ENCODE peak calls at places on chromosomes 5 and 9, in eight cellular contexts. One of them, this sample, is unnamed.

GRCh38 chr5:124404796-124405195 is 341.6 kb downstream of the ZNF608 start:
- DNase-seq in K562: no peak
- DNase-seq in breast epithelium: no peak
- DNase-seq in ascending aorta: no peak
- DNase-seq in psoas muscle: no peak
- DNase-seq in upper lobe of left lung: no peak
- DNase-seq in gastrocnemius medialis: no peak
- DNase-seq in GM12865: no peak
- DNase-seq in this sample: no peak

GRCh38 chr5:174829511-174829864 is 105.1 kb downstream of the MSX2 start:
- DNase-seq in K562: no peak
- DNase-seq in breast epithelium: no peak
- DNase-seq in ascending aorta: no peak
- DNase-seq in psoas muscle: no peak
- DNase-seq in upper lobe of left lung: no peak
- DNase-seq in gastrocnemius medialis: no peak
- DNase-seq in GM12865: no peak
- DNase-seq in this sample: no peak

GRCh38 chr5:54580997-54581741 is 63.6 kb downstream of the SNX18 start:
- DNase-seq in K562: no peak
- DNase-seq in breast epithelium: no peak
- DNase-seq in ascending aorta: no peak
- DNase-seq in psoas muscle: no peak
- DNase-seq in upper lobe of left lung: no peak
- DNase-seq in gastrocnemius medialis: no peak
- DNase-seq in GM12865: no peak
- DNase-seq in this sample: no peak

GRCh38 chr9:129307227-129307970 is 129.3 kb upstream of the IER5L start:
- DNase-seq in K562: no peak
- DNase-seq in breast epithelium: no peak
- DNase-seq in ascending aorta: no peak
- DNase-seq in psoas muscle: peak
- DNase-seq in upper lobe of left lung: peak
- DNase-seq in gastrocnemius medialis: no peak
- DNase-seq in GM12865: no peak
- DNase-seq in this sample: peak

GRCh38 chr9:109199676-109200075 is 32.6 kb upstream of the FRRS1L start:
- DNase-seq in K562: no peak
- DNase-seq in breast epithelium: no peak
- DNase-seq in ascending aorta: no peak
- DNase-seq in psoas muscle: no peak
- DNase-seq in upper lobe of left lung: no peak
- DNase-seq in gastrocnemius medialis: no peak
- DNase-seq in GM12865: no peak
- DNase-seq in this sample: no peak

GRCh38 chr9:126781717-126782388 is 23.0 kb upstream of the ZBTB43 start:
- DNase-seq in K562: peak
- DNase-seq in breast epithelium: peak
- DNase-seq in ascending aorta: no peak
- DNase-seq in psoas muscle: peak
- DNase-seq in upper lobe of left lung: peak
- DNase-seq in gastrocnemius medialis: peak
- DNase-seq in GM12865: peak
- DNase-seq in this sample: peak

GRCh38 chr5:154601014-154601413 is 123.0 kb upstream of the HAND1 start:
- DNase-seq in K562: no peak
- DNase-seq in breast epithelium: no peak
- DNase-seq in ascending aorta: no peak
- DNase-seq in psoas muscle: no peak
- DNase-seq in upper lobe of left lung: no peak
- DNase-seq in gastrocnemius medialis: no peak
- DNase-seq in GM12865: no peak
- DNase-seq in this sample: no peak

GRCh38 chr5:10293907-10294662 is 13.6 kb downstream of the CMBL start:
- DNase-seq in K562: no peak
- DNase-seq in breast epithelium: no peak
- DNase-seq in ascending aorta: no peak
- DNase-seq in psoas muscle: no peak
- DNase-seq in upper lobe of left lung: no peak
- DNase-seq in gastrocnemius medialis: no peak
- DNase-seq in GM12865: no peak
- DNase-seq in this sample: no peak

GRCh38 chr5:139637438-139638089 is 10.6 kb upstream of the CXXC5 start:
- DNase-seq in K562: peak
- DNase-seq in breast epithelium: peak
- DNase-seq in ascending aorta: no peak
- DNase-seq in psoas muscle: peak
- DNase-seq in upper lobe of left lung: peak
- DNase-seq in gastrocnemius medialis: peak
- DNase-seq in GM12865: peak
- DNase-seq in this sample: peak

GRCh38 chr9:116365056-116365471 is 211.5 kb downstream of the PAPPA start:
- DNase-seq in K562: no peak
- DNase-seq in breast epithelium: peak
- DNase-seq in ascending aorta: peak
- DNase-seq in psoas muscle: peak
- DNase-seq in upper lobe of left lung: no peak
- DNase-seq in gastrocnemius medialis: peak
- DNase-seq in GM12865: no peak
- DNase-seq in this sample: no peak

GRCh38 chr5:154794525-154795234 is 39.5 kb downstream of the LARP1 start:
- DNase-seq in K562: no peak
- DNase-seq in breast epithelium: no peak
- DNase-seq in ascending aorta: no peak
- DNase-seq in psoas muscle: no peak
- DNase-seq in upper lobe of left lung: no peak
- DNase-seq in gastrocnemius medialis: no peak
- DNase-seq in GM12865: no peak
- DNase-seq in this sample: no peak

GRCh38 chr5:3825888-3826465 is 230.3 kb downstream of the IRX1 start:
- DNase-seq in K562: no peak
- DNase-seq in breast epithelium: no peak
- DNase-seq in ascending aorta: no peak
- DNase-seq in psoas muscle: no peak
- DNase-seq in upper lobe of left lung: no peak
- DNase-seq in gastrocnemius medialis: no peak
- DNase-seq in GM12865: no peak
- DNase-seq in this sample: no peak

GRCh38 chr9:129801504-129801903 is 1.5 kb upstream of the TOR1B start:
- DNase-seq in K562: no peak
- DNase-seq in breast epithelium: no peak
- DNase-seq in ascending aorta: no peak
- DNase-seq in psoas muscle: no peak
- DNase-seq in upper lobe of left lung: no peak
- DNase-seq in gastrocnemius medialis: no peak
- DNase-seq in GM12865: no peak
- DNase-seq in this sample: no peak

GRCh38 chr5:143758750-143759149 is 53.2 kb upstream of the HMHB1 start:
- DNase-seq in K562: no peak
- DNase-seq in breast epithelium: no peak
- DNase-seq in ascending aorta: no peak
- DNase-seq in psoas muscle: no peak
- DNase-seq in upper lobe of left lung: no peak
- DNase-seq in gastrocnemius medialis: no peak
- DNase-seq in GM12865: peak
- DNase-seq in this sample: no peak

GRCh38 chr9:137275937-137276756 is 1.4 kb upstream of the TOR4A start:
- DNase-seq in K562: no peak
- DNase-seq in breast epithelium: no peak
- DNase-seq in ascending aorta: no peak
- DNase-seq in psoas muscle: no peak
- DNase-seq in upper lobe of left lung: no peak
- DNase-seq in gastrocnemius medialis: no peak
- DNase-seq in GM12865: no peak
- DNase-seq in this sample: no peak
- H3K4me3 ChIP-seq in K562: peak
- H3K4me3 ChIP-seq in breast epithelium: peak
- H3K4me3 ChIP-seq in ascending aorta: peak
- H3K4me3 ChIP-seq in psoas muscle: peak
- H3K4me3 ChIP-seq in upper lobe of left lung: peak
- H3K4me3 ChIP-seq in gastrocnemius medialis: peak
- H3K4me3 ChIP-seq in GM12865: no peak
- H3K4me3 ChIP-seq in this sample: peak

GRCh38 chr5:102927007-102927406 is 171.9 kb downstream of the PAM start:
- DNase-seq in K562: no peak
- DNase-seq in breast epithelium: no peak
- DNase-seq in ascending aorta: no peak
- DNase-seq in psoas muscle: no peak
- DNase-seq in upper lobe of left lung: no peak
- DNase-seq in gastrocnemius medialis: no peak
- DNase-seq in GM12865: no peak
- DNase-seq in this sample: no peak
- TF ChIP-seq CTCF in K562: no peak
- TF ChIP-seq CTCF in breast epithelium: no peak
- TF ChIP-seq CTCF in ascending aorta: no peak
- TF ChIP-seq CTCF in psoas muscle: no peak
- TF ChIP-seq CTCF in upper lobe of left lung: no peak
- TF ChIP-seq CTCF in gastrocnemius medialis: no peak
- TF ChIP-seq CTCF in GM12865: no peak
- TF ChIP-seq CTCF in this sample: no peak

DNA sequence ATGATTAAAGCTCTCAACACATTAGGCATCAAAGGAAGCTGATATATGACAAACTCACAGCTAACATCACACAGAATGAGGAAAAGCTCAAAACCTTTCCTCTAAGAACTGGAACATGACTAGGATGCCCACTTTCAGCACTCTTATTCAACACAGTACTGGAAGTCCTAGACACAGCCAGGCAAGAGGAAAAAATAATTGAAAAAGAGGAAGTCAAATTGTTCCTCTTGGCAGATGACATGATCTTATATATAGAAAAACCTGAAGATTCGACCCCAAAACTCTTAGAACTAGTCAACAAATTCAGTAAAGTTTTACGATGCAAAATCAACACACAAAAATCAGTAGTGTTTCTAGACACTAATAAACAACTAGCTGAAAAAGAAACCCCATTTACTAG is 144.3 kb upstream of the NREP start:
- DNase-seq in K562: no peak
- DNase-seq in breast epithelium: no peak
- DNase-seq in ascending aorta: no peak
- DNase-seq in psoas muscle: no peak
- DNase-seq in upper lobe of left lung: no peak
- DNase-seq in gastrocnemius medialis: no peak
- DNase-seq in GM12865: peak
- DNase-seq in this sample: no peak
- H3K4me3 ChIP-seq in K562: no peak
- H3K4me3 ChIP-seq in breast epithelium: no peak
- H3K4me3 ChIP-seq in ascending aorta: no peak
- H3K4me3 ChIP-seq in psoas muscle: no peak
- H3K4me3 ChIP-seq in upper lobe of left lung: no peak
- H3K4me3 ChIP-seq in gastrocnemius medialis: no peak
- H3K4me3 ChIP-seq in GM12865: no peak
- H3K4me3 ChIP-seq in this sample: no peak

DNA sequence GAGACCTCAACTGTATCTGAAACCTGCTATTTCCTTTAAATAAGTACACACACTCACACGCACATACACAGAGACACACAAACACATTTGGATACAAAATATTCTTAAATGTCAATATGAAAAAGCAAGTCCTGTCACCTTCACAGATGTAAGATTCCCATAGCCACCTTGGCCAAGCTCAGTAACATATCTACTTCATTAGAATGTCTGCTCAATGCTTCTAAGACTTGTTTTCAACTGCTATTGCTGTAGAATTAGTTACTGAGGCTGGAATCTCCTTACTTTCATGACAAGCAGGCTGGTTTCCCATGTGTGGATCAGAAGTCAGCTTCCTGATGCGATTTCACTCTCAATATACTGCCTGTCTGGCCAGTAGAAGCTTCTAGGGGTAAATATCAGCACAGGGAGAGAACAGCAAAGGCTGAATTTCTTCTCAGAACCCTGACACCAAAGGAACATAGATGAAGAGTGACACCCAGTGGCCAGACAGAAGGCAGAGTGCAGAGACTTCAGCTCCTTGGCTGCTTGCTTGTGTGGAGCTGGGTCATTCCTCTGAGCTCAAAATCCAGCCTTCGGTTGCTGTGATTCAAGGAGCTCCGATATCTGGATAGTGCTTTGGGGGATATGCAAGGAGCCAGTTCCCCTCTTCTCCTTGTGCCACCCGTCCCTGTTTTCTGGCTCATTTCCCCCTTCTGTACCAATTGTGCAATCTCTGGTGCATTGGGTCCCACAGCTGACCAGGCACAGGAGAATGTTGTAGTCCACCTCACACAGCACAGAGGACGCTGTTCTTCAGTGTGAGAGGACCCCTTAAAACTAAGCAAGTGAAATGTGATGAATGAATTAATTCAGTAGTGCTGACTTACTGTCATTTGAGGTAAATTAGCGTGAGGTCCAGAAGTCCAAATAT is 26.6 kb upstream of the ABLIM3 start:
- DNase-seq in K562: peak
- DNase-seq in breast epithelium: peak
- DNase-seq in ascending aorta: no peak
- DNase-seq in psoas muscle: peak
- DNase-seq in upper lobe of left lung: peak
- DNase-seq in gastrocnemius medialis: peak
- DNase-seq in GM12865: peak
- DNase-seq in this sample: peak
- TF ChIP-seq CTCF in K562: peak
- TF ChIP-seq CTCF in breast epithelium: peak
- TF ChIP-seq CTCF in ascending aorta: peak
- TF ChIP-seq CTCF in psoas muscle: peak
- TF ChIP-seq CTCF in upper lobe of left lung: peak
- TF ChIP-seq CTCF in gastrocnemius medialis: peak
- TF ChIP-seq CTCF in GM12865: peak
- TF ChIP-seq CTCF in this sample: peak

DNA sequence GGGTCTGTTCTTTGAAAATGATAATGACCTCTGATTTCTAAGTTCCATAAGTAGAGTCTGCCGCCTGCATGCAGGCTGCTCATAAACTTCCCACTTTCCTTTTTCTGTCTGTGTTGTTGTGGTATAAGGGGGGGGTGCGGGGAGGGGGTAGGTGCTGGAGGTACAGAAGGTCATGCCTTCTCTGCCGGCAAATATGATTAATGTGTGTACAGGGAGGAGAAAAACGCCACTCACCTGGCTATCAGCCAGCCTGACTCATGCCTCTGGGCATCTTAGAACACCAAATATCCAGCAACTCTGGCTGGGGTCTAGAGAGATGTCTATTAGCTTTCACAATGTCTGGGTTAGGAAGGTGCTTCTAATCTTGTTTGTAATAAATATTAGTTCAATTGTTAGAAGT is 128.3 kb downstream of the EFNA5 start:
- DNase-seq in K562: no peak
- DNase-seq in breast epithelium: peak
- DNase-seq in ascending aorta: peak
- DNase-seq in psoas muscle: peak
- DNase-seq in upper lobe of left lung: peak
- DNase-seq in gastrocnemius medialis: peak
- DNase-seq in GM12865: peak
- DNase-seq in this sample: peak
- H3K4me3 ChIP-seq in K562: no peak
- H3K4me3 ChIP-seq in breast epithelium: peak
- H3K4me3 ChIP-seq in ascending aorta: peak
- H3K4me3 ChIP-seq in psoas muscle: peak
- H3K4me3 ChIP-seq in upper lobe of left lung: no peak
- H3K4me3 ChIP-seq in gastrocnemius medialis: no peak
- H3K4me3 ChIP-seq in GM12865: peak
- H3K4me3 ChIP-seq in this sample: no peak

DNA sequence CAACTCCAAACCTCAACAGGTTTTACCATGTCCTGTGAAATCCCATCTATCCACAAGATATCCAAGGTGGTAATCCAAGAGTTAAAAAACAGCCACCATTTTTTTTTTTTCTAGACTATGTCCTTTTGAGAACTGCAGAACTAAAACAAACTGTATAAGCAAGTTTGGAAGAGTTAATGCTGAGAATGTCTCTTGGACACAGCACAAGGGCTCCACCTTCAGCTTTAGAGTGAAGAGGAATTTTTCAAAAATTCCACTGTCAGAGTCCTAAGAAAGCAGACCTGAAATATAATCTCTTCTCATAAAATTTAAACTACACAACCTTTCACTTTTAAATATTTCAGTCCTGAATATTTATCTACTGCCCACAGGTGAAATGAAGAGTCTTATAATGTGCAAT is 167.8 kb upstream of the CCNG1 start:
- DNase-seq in K562: no peak
- DNase-seq in breast epithelium: no peak
- DNase-seq in ascending aorta: no peak
- DNase-seq in psoas muscle: no peak
- DNase-seq in upper lobe of left lung: no peak
- DNase-seq in gastrocnemius medialis: no peak
- DNase-seq in GM12865: no peak
- DNase-seq in this sample: no peak
- TF ChIP-seq CTCF in K562: no peak
- TF ChIP-seq CTCF in breast epithelium: no peak
- TF ChIP-seq CTCF in ascending aorta: no peak
- TF ChIP-seq CTCF in psoas muscle: no peak
- TF ChIP-seq CTCF in upper lobe of left lung: no peak
- TF ChIP-seq CTCF in gastrocnemius medialis: no peak
- TF ChIP-seq CTCF in GM12865: peak
- TF ChIP-seq CTCF in this sample: peak